ENCODE peak calls at places on chromosomes 16 and 17, in seven cellular contexts. U is NCI-H1092 treated with DMSO at 0.1 percent for 48 hours; M is stimulated activated CD4-positive, alpha-beta T cell treated with anti-CD3 and anti-CD28 coated beads, TNF-alpha, amount 100 ng/mL, for 1 hour; Z is dermis blood vessel endothelial cell; L is T47D; F is substantia nigra; H is activated gamma-delta T cell treated with Interleukin-2 at 50 U/mL for 16 hours. W is an unnamed sample.

GRCh38 chr17:39812466-39812865 is 51.6 kb downstream of the IKZF3 start:
- DNase-seq in H (no peak), M (no peak), F (no peak), L (no peak), U (peak; percentile 54), Z (no peak), W (no peak)

GRCh38 chr16:64172652-64173051 is 949.2 kb downstream of the CDH11 start:
- DNase-seq in L (no peak), F (no peak), U (no peak), H (no peak), Z (no peak), M (no peak), W (no peak)

GRCh38 chr16:1938316-1938715 is 4.7 kb downstream of the MSRB1 start:
- DNase-seq in F (no peak), L (no peak), M (no peak), H (no peak), U (no peak), Z (no peak), W (no peak)

GRCh38 chr17:57548421-57549385 is 196.4 kb downstream of the CCDC182 start:
- DNase-seq in U (peak; percentile 16), L (no peak), M (no peak), F (no peak), H (no peak), Z (peak; percentile 51), W (no peak)

GRCh38 chr17:36755586-36755985 is 154.2 kb downstream of the MRM1 start:
- DNase-seq in F (no peak), U (peak; percentile 45), H (peak; percentile 20), L (peak; percentile 49), M (no peak), Z (peak; percentile 38), W (peak; percentile 48)

GRCh38 chr17:34675605-34676004 is 96.2 kb downstream of the TMEM132E start:
- DNase-seq in F (no peak), L (no peak), H (no peak), U (no peak), Z (no peak), M (no peak), W (no peak)

GRCh38 chr16:3054965-3055733 is 8.8 kb downstream of the MMP25 start:
- DNase-seq in U (no peak), L (no peak), H (no peak), F (no peak), M (no peak), Z (no peak), W (no peak)

GRCh38 chr17:75271233-75271954 is 363 bp upstream of the MIF4GD start:
- DNase-seq in L (peak; percentile 95), H (peak; percentile 87), Z (peak; percentile 37), M (peak; percentile 73), U (peak; percentile 62), F (peak; percentile 57), W (peak; percentile 60)